ENCODE peak calls at places on chromosomes 7 and 10, in eight cellular contexts. T is NCI-H2107; H is HT1080; Z is SK-N-MC; S is astrocyte of the spinal cord; C is fibroblast of pulmonary artery; F is sigmoid colon; P is activated naive CD4-positive, alpha-beta T cell. K is an unnamed sample.

GRCh38 chr10:98299341-98299740 is 31.3 kb upstream of the LOXL4 start:
- DNase-seq in T (no peak), H (no peak), Z (no peak), S (no peak), C (peak), F (no peak), P (no peak), K (no peak)

GRCh38 chr7:27634892-27635538 is 27.7 kb downstream of the HIBADH start:
- DNase-seq in T (no peak), H (no peak), Z (no peak), S (no peak), C (no peak), F (no peak), P (no peak), K (no peak)

GRCh38 chr10:48677625-48678024 is 7.0 kb upstream of the WDFY4 start:
- DNase-seq in T (no peak), H (no peak), Z (no peak), S (no peak), C (no peak), F (no peak), P (no peak), K (no peak)

GRCh38 chr10:24720096-24720495 is 3.6 kb downstream of the ARHGAP21 start:
- DNase-seq in T (no peak), H (no peak), Z (no peak), S (no peak), C (no peak), F (no peak), P (no peak), K (no peak)

GRCh38 chr7:24496031-24496430 is 77.2 kb upstream of the PALS2 start:
- DNase-seq in T (no peak), H (no peak), Z (no peak), S (no peak), C (no peak), F (no peak), P (no peak), K (no peak)

GRCh38 chr10:29849434-29849833 is 210.0 kb downstream of the JCAD start:
- DNase-seq in T (no peak), H (peak), Z (peak), S (peak), C (peak), F (no peak), P (no peak), K (no peak)

GRCh38 chr7:66167773-66168367 is 37.3 kb upstream of the TPST1 start:
- DNase-seq in T (no peak), H (no peak), Z (no peak), S (peak), C (peak), F (no peak), P (no peak), K (peak)

GRCh38 chr10:75234683-75235374 is 928 bp downstream of the COMTD1 start:
- DNase-seq in T (peak), H (no peak), Z (no peak), S (no peak), C (no peak), F (peak), P (peak), K (peak)

GRCh38 chr10:88986549-88987242 is 3.9 kb upstream of the FAS start:
- DNase-seq in T (no peak), H (no peak), Z (no peak), S (peak), C (peak), F (no peak), P (no peak), K (peak)

GRCh38 chr7:55074008-55074499 is 55.2 kb downstream of the EGFR start:
- DNase-seq in T (peak), H (peak), Z (no peak), S (peak), C (peak), F (peak), P (no peak), K (peak)

K was measured in NCI-H1417.